ENCODE peak calls at places on chromosome 2, in ten cellular contexts. L is type B pancreatic cell; P is amniotic epithelial cell; G is AG08395; K is skeletal muscle cell; X is activated CD4-positive, alpha-beta memory T cell treated with anti-CD3 and anti-CD28 coated beads, Interleukin-2, amount 10 ng/mL, durations not matched to agents 7 days and 5 days; D is C1 segment of cervical spinal cord; N is ELR; U is upper lobe of right lung; F is iPS-NIHi11. I is an unnamed sample.

GRCh38 chr2:225993430-225993829 is 593.9 kb downstream of the NYAP2 start:
- DNase-seq in L (no peak), P (no peak), G (no peak), K (no peak), X (no peak), D (no peak), N (peak), U (no peak), F (no peak), I (no peak)

GRCh38 chr2:25566694-25567093 is 106.7 kb downstream of the DTNB start:
- DNase-seq in L (no peak), P (no peak), G (no peak), K (no peak), X (no peak), D (peak), N (peak), U (no peak), F (no peak), I (peak)

GRCh38 chr2:219175928-219176817 is 552 bp downstream of the CNPPD1 start:
- DNase-seq in L (peak), P (peak), G (peak), K (no peak), X (peak), D (peak), N (peak), U (peak), F (peak), I (peak)

GRCh38 chr2:68992933-68993332 is 18.5 kb downstream of the GKN1 start:
- DNase-seq in L (no peak), P (no peak), G (no peak), K (no peak), X (no peak), D (no peak), N (no peak), U (no peak), F (no peak), I (no peak)

GRCh38 chr2:101696272-101697123 is 1.0 kb upstream of the MAP4K4 start:
- DNase-seq in L (no peak), P (peak), G (no peak), K (no peak), X (no peak), D (peak), N (peak), U (peak), F (no peak), I (peak)

GRCh38 chr2:236628256-236628961 is 58.8 kb downstream of the ACKR3 start:
- DNase-seq in L (no peak), P (no peak), G (no peak), K (no peak), X (no peak), D (no peak), N (no peak), U (peak), F (no peak), I (no peak)

GRCh38 chr2:70140978-70141753 is 49.7 kb downstream of the C2orf42 start:
- DNase-seq in L (no peak), P (peak), G (no peak), K (no peak), X (peak), D (no peak), N (peak), U (peak), F (peak), I (peak)

GRCh38 chr2:201795608-201796477 is 10.5 kb upstream of the CDK15 start:
- DNase-seq in L (no peak), P (peak), G (peak), K (no peak), X (no peak), D (no peak), N (peak), U (no peak), F (peak), I (peak)

I was measured in thyroid gland.